ENCODE peak calls at places on chromosomes 16 and 17, in four cellular contexts. One of them, this sample, is unnamed.

GRCh38 chr16:24955975-24956731 is 59.0 kb downstream of the ARHGAP17 start:
- DNase-seq in left ventricle myocardium inferior: no peak
- DNase-seq in GM23248: no peak
- DNase-seq in aorta: no peak
- DNase-seq in this sample: no peak

GRCh38 chr17:81036128-81036891 is 1.4 kb downstream of the BAIAP2 start:
- DNase-seq in aorta: no peak
- DNase-seq in GM23248: peak
- DNase-seq in left ventricle myocardium inferior: no peak
- DNase-seq in this sample: peak

GRCh38 chr16:7013990-7014389 is 318.7 kb upstream of the RBFOX1 start:
- DNase-seq in left ventricle myocardium inferior: no peak
- DNase-seq in aorta: no peak
- DNase-seq in GM23248: peak
- DNase-seq in this sample: no peak

GRCh38 chr16:13453938-13454553 is 465.9 kb upstream of the ERCC4 start:
- DNase-seq in aorta: no peak
- DNase-seq in GM23248: peak
- DNase-seq in left ventricle myocardium inferior: no peak
- DNase-seq in this sample: no peak

GRCh38 chr17:73584987-73585386 is 59.3 kb downstream of the SDK2 start:
- DNase-seq in left ventricle myocardium inferior: no peak
- DNase-seq in aorta: no peak
- DNase-seq in GM23248: no peak
- DNase-seq in this sample: no peak

GRCh38 chr17:17433260-17433659 is 43.5 kb upstream of the MED9 start:
- DNase-seq in GM23248: peak
- DNase-seq in left ventricle myocardium inferior: no peak
- DNase-seq in aorta: no peak
- DNase-seq in this sample: no peak

GRCh38 chr17:82948081-82948511 is 108.3 kb upstream of the ZNF750 start:
- DNase-seq in left ventricle myocardium inferior: peak
- DNase-seq in GM23248: no peak
- DNase-seq in aorta: peak
- DNase-seq in this sample: peak

GRCh38 chr17:55089955-55090573 is 121.5 kb downstream of the STXBP4 start:
- DNase-seq in aorta: no peak
- DNase-seq in GM23248: peak
- DNase-seq in left ventricle myocardium inferior: no peak
- DNase-seq in this sample: no peak

GRCh38 chr16:69240336-69240735 is 53.4 kb downstream of the SNTB2 start:
- DNase-seq in aorta: no peak
- DNase-seq in GM23248: peak
- DNase-seq in left ventricle myocardium inferior: no peak
- DNase-seq in this sample: no peak

GRCh38 chr17:11488407-11488806 is 109.9 kb upstream of the DNAH9 start:
- DNase-seq in aorta: no peak
- DNase-seq in GM23248: no peak
- DNase-seq in left ventricle myocardium inferior: no peak
- DNase-seq in this sample: no peak

GRCh38 chr17:11486726-11487310 is 111.5 kb upstream of the DNAH9 start:
- DNase-seq in GM23248: no peak
- DNase-seq in left ventricle myocardium inferior: no peak
- DNase-seq in aorta: no peak
- DNase-seq in this sample: no peak

GRCh38 chr17:11487469-11487868 is 110.8 kb upstream of the DNAH9 start:
- DNase-seq in left ventricle myocardium inferior: no peak
- DNase-seq in GM23248: no peak
- DNase-seq in aorta: no peak
- DNase-seq in this sample: no peak

GRCh38 chr17:11485802-11486421 is 112.4 kb upstream of the DNAH9 start:
- DNase-seq in left ventricle myocardium inferior: no peak
- DNase-seq in GM23248: no peak
- DNase-seq in aorta: no peak
- DNase-seq in this sample: no peak

GRCh38 chr17:11485336-11485735 is 112.9 kb upstream of the DNAH9 start:
- DNase-seq in left ventricle myocardium inferior: no peak
- DNase-seq in aorta: no peak
- DNase-seq in GM23248: no peak
- DNase-seq in this sample: no peak
- H3K27ac ChIP-seq in left ventricle myocardium inferior: no peak
- H3K27ac ChIP-seq in aorta: no peak
- H3K27ac ChIP-seq in GM23248: no peak
- H3K27ac ChIP-seq in this sample: no peak

GRCh38 chr16:52404546-52404945 is 142.4 kb downstream of the TOX3 start:
- DNase-seq in GM23248: no peak
- DNase-seq in left ventricle myocardium inferior: no peak
- DNase-seq in aorta: no peak
- DNase-seq in this sample: no peak

GRCh38 chr16:52398491-52398960 is 148.4 kb downstream of the TOX3 start:
- DNase-seq in aorta: no peak
- DNase-seq in GM23248: no peak
- DNase-seq in left ventricle myocardium inferior: no peak
- DNase-seq in this sample: no peak

GRCh38 chr16:52398021-52398420 is 148.9 kb downstream of the TOX3 start:
- DNase-seq in left ventricle myocardium inferior: no peak
- DNase-seq in aorta: no peak
- DNase-seq in GM23248: no peak
- DNase-seq in this sample: no peak

GRCh38 chr16:52393448-52393847 is 153.5 kb downstream of the TOX3 start:
- DNase-seq in left ventricle myocardium inferior: no peak
- DNase-seq in GM23248: no peak
- DNase-seq in aorta: no peak
- DNase-seq in this sample: no peak

DNA sequence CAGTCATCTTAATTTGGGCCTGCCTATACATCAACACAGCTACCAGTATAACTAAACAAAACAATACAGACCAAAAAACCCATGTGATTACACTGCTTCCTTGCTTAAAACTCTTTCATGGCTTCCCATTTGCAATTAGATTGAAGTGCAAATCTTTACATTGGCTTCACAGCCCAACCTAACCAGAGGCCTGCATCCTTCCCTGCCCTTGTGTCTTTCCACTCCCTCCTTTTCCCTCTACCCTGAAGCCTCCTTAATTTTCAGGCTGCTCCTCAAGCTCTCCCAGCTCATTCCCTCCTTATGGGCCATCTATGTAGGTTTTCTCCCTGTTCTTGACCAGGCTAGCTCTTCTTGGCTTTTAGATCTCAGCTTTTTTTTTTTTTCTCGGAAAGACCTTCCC is 147.8 kb downstream of the TOX3 start:
- DNase-seq in aorta: no peak
- DNase-seq in GM23248: no peak
- DNase-seq in left ventricle myocardium inferior: no peak
- DNase-seq in this sample: no peak
- H3K27ac ChIP-seq in aorta: no peak
- H3K27ac ChIP-seq in GM23248: no peak
- H3K27ac ChIP-seq in left ventricle myocardium inferior: no peak
- H3K27ac ChIP-seq in this sample: no peak

GRCh38 chr17:32826076-32826475 is 50.8 kb downstream of the MYO1D start:
- DNase-seq in left ventricle myocardium inferior: no peak
- DNase-seq in aorta: no peak
- DNase-seq in GM23248: no peak
- DNase-seq in this sample: no peak
- H3K27ac ChIP-seq in left ventricle myocardium inferior: no peak
- H3K27ac ChIP-seq in aorta: no peak
- H3K27ac ChIP-seq in GM23248: no peak
- H3K27ac ChIP-seq in this sample: no peak

GRCh38 chr16:27366687-27367462 is 35.1 kb upstream of the IL21R start:
- DNase-seq in left ventricle myocardium inferior: no peak
- DNase-seq in GM23248: peak
- DNase-seq in aorta: no peak
- DNase-seq in this sample: peak

GRCh38 chr16:27363797-27364196 is 38.2 kb upstream of the IL21R start:
- DNase-seq in left ventricle myocardium inferior: no peak
- DNase-seq in GM23248: no peak
- DNase-seq in aorta: no peak
- DNase-seq in this sample: no peak

GRCh38 chr16:27364493-27365141 is 37.4 kb upstream of the IL21R start:
- DNase-seq in aorta: no peak
- DNase-seq in left ventricle myocardium inferior: no peak
- DNase-seq in GM23248: no peak
- DNase-seq in this sample: no peak

GRCh38 chr16:27363246-27363632 is 38.7 kb upstream of the IL21R start:
- DNase-seq in GM23248: no peak
- DNase-seq in left ventricle myocardium inferior: no peak
- DNase-seq in aorta: no peak
- DNase-seq in this sample: no peak

DNA sequence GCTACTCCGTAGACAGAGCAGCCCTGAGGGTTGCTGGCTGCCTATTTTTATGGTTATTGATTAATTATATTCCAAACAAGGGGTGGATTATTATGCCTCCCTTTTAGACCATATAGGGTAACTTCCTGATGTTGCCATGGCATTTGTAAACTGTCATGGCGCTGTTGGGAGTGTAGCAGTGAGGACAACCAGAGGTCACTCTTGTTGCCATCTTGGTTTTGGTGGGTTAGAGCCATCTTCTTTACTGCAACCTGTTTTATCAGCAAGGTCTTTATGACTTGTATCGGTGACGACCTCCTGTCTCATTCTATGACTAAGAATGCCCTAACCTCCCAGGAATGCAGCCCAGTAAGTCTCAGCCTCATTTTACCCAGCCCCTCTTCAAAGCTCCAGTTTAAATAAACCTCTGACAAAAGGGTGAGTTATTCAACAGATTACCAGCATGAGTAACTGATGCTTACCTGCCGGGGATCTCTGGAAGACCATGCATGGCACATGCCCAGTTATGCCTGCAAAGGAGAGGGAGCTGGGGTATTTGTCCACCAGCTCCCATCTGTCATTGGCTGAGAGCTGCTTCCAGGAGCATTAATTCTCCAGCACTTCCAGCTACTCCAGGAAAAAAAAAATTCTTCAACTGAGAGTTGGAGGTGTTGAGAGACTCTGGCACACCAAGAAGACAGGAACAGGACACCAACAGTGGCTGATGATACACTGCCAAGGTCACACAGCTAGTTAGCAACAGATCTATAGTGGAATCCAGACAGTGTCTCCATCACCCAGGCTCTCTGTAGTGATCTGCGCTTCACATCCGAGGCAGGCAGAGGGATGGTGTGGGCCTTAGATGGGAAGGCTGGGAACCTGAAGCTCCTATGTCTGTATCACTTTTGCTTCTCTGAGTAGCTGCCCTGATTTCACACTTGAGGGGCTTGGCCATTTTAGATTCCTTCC is 36.6 kb upstream of the IL21R start:
- DNase-seq in left ventricle myocardium inferior: no peak
- DNase-seq in aorta: no peak
- DNase-seq in GM23248: peak
- DNase-seq in this sample: no peak
- H3K27ac ChIP-seq in left ventricle myocardium inferior: no peak
- H3K27ac ChIP-seq in aorta: no peak
- H3K27ac ChIP-seq in GM23248: peak
- H3K27ac ChIP-seq in this sample: peak